ENCODE peak calls at places on chromosomes 11 and 22, in ten cellular contexts. X is neural crest cell; J is Right ventricle myocardium superior; V is stimulated activated CD4-positive, alpha-beta T cell treated with anti-CD3 and anti-CD28 coated beads, Interleukin-4, amount 100 ng/mL, for 4 hours; K is amniotic stem cell; C is activated CD4-positive, alpha-beta T cell treated with anti-CD3 and anti-CD28 coated beads, Interleukin-2, amount 10 ng/mL, durations not matched to agents 7 days and 5 days; R is stimulated activated CD8-positive, alpha-beta memory T cell treated with anti-CD3 and anti-CD28 coated beads, Interleukin-12 subunit alpha, Interleukin-12 subunit beta, amount 100 ng/mL, for 4 hours; E is GM23248; I is cardiac muscle cell; H is body of pancreas. F is an unnamed sample.
A peak's percentile ranks its signal among the peaks of the same experiment; 100 is the strongest.

GRCh38 chr11:2308713-2309112 is 6.9 kb downstream of the TSPAN32 start:
- DNase-seq in X (no peak), J (peak; percentile 31), V (no peak), K (no peak), C (no peak), R (no peak), E (no peak), I (no peak), H (no peak), F (no peak)

GRCh38 chr11:61132646-61133045 is 28.6 kb downstream of the VPS37C start:
- DNase-seq in X (no peak), J (no peak), V (no peak), K (no peak), C (no peak), R (no peak), E (no peak), I (no peak), H (no peak), F (no peak)

GRCh38 chr11:73413246-73413645 is 37.0 kb downstream of the RELT start:
- DNase-seq in X (no peak), J (no peak), V (no peak), K (no peak), C (no peak), R (no peak), E (no peak), I (no peak), H (no peak), F (no peak)

GRCh38 chr22:28736296-28737155 is 5.1 kb downstream of the CHEK2 start:
- DNase-seq in X (no peak), J (no peak), V (no peak), K (no peak), C (no peak), R (no peak), E (no peak), I (no peak), H (no peak), F (no peak)

GRCh38 chr22:37121887-37122591 is 12.5 kb upstream of the TMPRSS6 start:
- DNase-seq in X (no peak), J (no peak), V (peak; percentile 81), K (no peak), C (peak; percentile 96), R (peak; percentile 80), E (peak; percentile 68), I (no peak), H (no peak), F (no peak)

GRCh38 chr11:77345621-77346020 is 44.1 kb upstream of the GDPD4 start:
- DNase-seq in X (no peak), J (no peak), V (no peak), K (no peak), C (no peak), R (no peak), E (peak; percentile 69), I (no peak), H (no peak), F (no peak)

GRCh38 chr11:1310772-1311468 is 1.5 kb upstream of the TOLLIP start:
- DNase-seq in X (no peak), J (no peak), V (no peak), K (no peak), C (peak; percentile 30), R (peak; percentile 37), E (no peak), I (no peak), H (no peak), F (no peak)

GRCh38 chr11:133987221-133987620 is 30.5 kb upstream of the IGSF9B start:
- DNase-seq in X (no peak), J (no peak), V (no peak), K (no peak), C (no peak), R (no peak), E (no peak), I (no peak), H (no peak), F (no peak)

GRCh38 chr22:49975543-49976389 is 15.2 kb downstream of the PIM3 start:
- DNase-seq in X (peak; percentile 9), J (peak; percentile 40), V (peak; percentile 62), K (no peak), C (no peak), R (peak; percentile 40), E (peak; percentile 28), I (no peak), H (peak; percentile 4), F (peak; percentile 42)

GRCh38 chr11:112280268-112281126 is 19.8 kb upstream of the PLET1 start:
- DNase-seq in X (peak; percentile 61), J (no peak), V (peak; percentile 42), K (peak; percentile 54), C (peak; percentile 81), R (peak; percentile 37), E (peak; percentile 92), I (peak; percentile 90), H (peak; percentile 73), F (peak; percentile 50)

GRCh38 chr11:22711212-22711770 is 44.9 kb downstream of the GAS2 start:
- DNase-seq in X (no peak), J (peak; percentile 25), V (no peak), K (no peak), C (no peak), R (no peak), E (no peak), I (no peak), H (peak; percentile 42), F (no peak)

GRCh38 chr11:100941033-100941432 is 188.6 kb downstream of the PGR start:
- DNase-seq in X (no peak), J (no peak), V (no peak), K (no peak), C (no peak), R (no peak), E (no peak), I (no peak), H (no peak), F (no peak)

GRCh38 chr11:71309181-71309580 is 56.8 kb upstream of the SHANK2 start:
- DNase-seq in X (no peak), J (no peak), V (no peak), K (no peak), C (no peak), R (no peak), E (no peak), I (no peak), H (no peak), F (no peak)

GRCh38 chr11:17606206-17607082 is 59.4 kb downstream of the OTOG start:
- DNase-seq in X (no peak), J (no peak), V (no peak), K (no peak), C (peak; percentile 1), R (no peak), E (no peak), I (no peak), H (no peak), F (no peak)

GRCh38 chr11:17722000-17722643 is 2.8 kb downstream of the MYOD1 start:
- DNase-seq in X (no peak), J (peak; percentile 36), V (no peak), K (no peak), C (no peak), R (no peak), E (peak; percentile 56), I (no peak), H (peak; percentile 22), F (peak; percentile 75)

F was measured in WTC11.